ENCODE peak calls at places on chromosomes 4 and X, in seven cellular contexts. P, U, M, R, F, X and G are unnamed samples.

GRCh38 chrX:115547448-115547847 is 13.5 kb upstream of the PLS3 start:
- DNase-seq in P (no peak), U (no peak), M (no peak), R (no peak), F (no peak), X (no peak), G (no peak)

GRCh38 chr4:180828455-180829018 is 1414.7 kb upstream of the TENM3 start:
- DNase-seq in P (no peak), U (peak; percentile 78), M (no peak), R (peak; percentile 37), F (no peak), X (no peak), G (peak; percentile 18)

GRCh38 chrX:56313308-56313707 is 81.2 kb downstream of the KLF8 start:
- DNase-seq in P (no peak), U (no peak), M (no peak), R (no peak), F (no peak), X (no peak), G (no peak)

GRCh38 chr4:73021634-73022033 is 47.9 kb downstream of the COX18 start:
- DNase-seq in P (no peak), U (peak; percentile 68), M (no peak), R (no peak), F (no peak), X (no peak), G (peak; percentile 10)

GRCh38 chr4:40190880-40191815 is 5.7 kb upstream of the RHOH start:
- DNase-seq in P (no peak), U (no peak), M (no peak), R (no peak), F (no peak), X (no peak), G (no peak)

GRCh38 chr4:131347816-131348215 is 1801.3 kb upstream of the PCDH10 start:
- DNase-seq in P (no peak), U (no peak), M (no peak), R (no peak), F (no peak), X (no peak), G (no peak)

GRCh38 chr4:18981234-18981615 is 959.7 kb upstream of the LCORL start:
- DNase-seq in P (no peak), U (no peak), M (no peak), R (no peak), F (no peak), X (no peak), G (no peak)

GRCh38 chr4:71304289-71304850 is 34.5 kb upstream of the SLC4A4 start:
- DNase-seq in P (no peak), U (peak; percentile 50), M (no peak), R (no peak), F (no peak), X (no peak), G (no peak)

GRCh38 chr4:129355031-129355430 is 259.1 kb downstream of the C4orf33 start:
- DNase-seq in P (no peak), U (no peak), M (no peak), R (no peak), F (no peak), X (no peak), G (no peak)

GRCh38 chrX:77962068-77962902 is 7.2 kb downstream of the PGAM4 start:
- DNase-seq in P (no peak), U (no peak), M (no peak), R (no peak), F (peak; percentile 21), X (no peak), G (no peak)

GRCh38 chrX:131521824-131522223 is 22.1 kb upstream of the OR13H1 start:
- DNase-seq in P (no peak), U (no peak), M (no peak), R (no peak), F (no peak), X (no peak), G (no peak)
- H3K9me3 ChIP-seq in P (peaks cover 11% of the 10 kb centered on the region), U (no peaks in the 10 kb centered on the region), M (peaks cover 9% of the 10 kb centered on the region), R (no peaks in the 10 kb centered on the region), F (no peaks in the 10 kb centered on the region), X (no peaks in the 10 kb centered on the region), G (no peaks in the 10 kb centered on the region)

GRCh38 chr4:6806924-6807676 is 24.6 kb downstream of the KIAA0232 start:
- DNase-seq in P (no peak), U (peak; percentile 18), M (no peak), R (no peak), F (no peak), X (no peak), G (no peak)
- H3K4me3 ChIP-seq in P (peak overlapping the region; percentile 17), U (no peak overlapping the region), M (no peak overlapping the region), R (no peak overlapping the region), F (no peak overlapping the region), X (no peak overlapping the region), G (no peak overlapping the region)

DNA sequence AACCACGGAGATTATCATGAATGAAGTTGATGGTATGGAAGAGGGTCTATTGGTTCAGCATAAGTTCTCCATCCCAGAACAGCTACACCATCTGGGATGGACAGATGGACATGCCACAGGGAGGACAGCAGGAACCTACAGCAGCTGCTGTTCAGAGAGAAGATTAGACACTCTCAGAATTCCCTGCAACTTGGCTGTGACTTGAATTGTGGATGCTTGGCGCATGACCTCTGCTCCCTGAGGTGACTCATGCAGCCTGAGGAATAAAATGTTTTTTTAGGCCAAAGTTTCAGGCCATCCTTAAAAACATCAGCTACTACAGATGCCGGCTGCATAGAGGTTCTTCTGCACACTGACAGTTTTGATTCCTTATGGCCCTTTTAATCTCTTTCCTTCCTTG is 97.3 kb downstream of the RS1 start:
- DNase-seq in P (peak; percentile 25), U (peak; percentile 61), M (no peak), R (peak; percentile 74), F (no peak), X (no peak), G (no peak)
- H3K36me3 ChIP-seq in P (no peaks in the 10 kb centered on the region), U (no peaks in the 10 kb centered on the region), M (no peaks in the 10 kb centered on the region), R (peaks cover 68% of the 10 kb centered on the region), F (no peaks in the 10 kb centered on the region), X (no peaks in the 10 kb centered on the region), G (no peaks in the 10 kb centered on the region)

DNA sequence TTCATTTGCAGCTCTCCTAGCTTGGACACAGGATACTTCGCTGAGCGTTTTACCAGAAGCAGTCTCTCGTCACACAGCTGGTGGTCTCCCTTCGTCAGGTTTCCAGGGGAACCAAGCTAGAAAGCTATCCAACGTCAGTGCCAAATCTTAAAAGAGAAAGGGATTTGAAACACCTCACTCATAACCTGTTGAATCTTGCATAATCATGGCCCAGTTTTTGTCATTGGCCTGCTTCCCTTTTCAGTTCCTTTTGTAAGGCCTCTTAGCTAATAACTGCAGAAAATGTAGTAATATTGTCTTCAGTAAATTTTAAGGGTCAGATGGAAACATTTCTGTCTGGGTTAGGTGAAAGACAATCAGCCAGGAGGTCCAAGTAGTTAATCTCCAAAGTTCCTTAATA is 22.0 kb downstream of the RAB39B start:
- DNase-seq in P (no peak), U (no peak), M (no peak), R (no peak), F (no peak), X (no peak), G (no peak)
- H3K9me3 ChIP-seq in P (no peaks in the 10 kb centered on the region), U (no peaks in the 10 kb centered on the region), M (no peaks in the 10 kb centered on the region), R (no peaks in the 10 kb centered on the region), F (no peaks in the 10 kb centered on the region), X (no peaks in the 10 kb centered on the region), G (no peaks in the 10 kb centered on the region)

GRCh38 chr4:6750302-6751221 is 32.0 kb upstream of the KIAA0232 start:
- DNase-seq in P (no peak), U (no peak), M (no peak), R (no peak), F (no peak), X (no peak), G (peak; percentile 68)

GRCh38 chr4:6753891-6754290 is 28.6 kb upstream of the KIAA0232 start:
- DNase-seq in P (no peak), U (no peak), M (no peak), R (no peak), F (no peak), X (no peak), G (peak; percentile 25)

GRCh38 chr4:6752486-6752829 is 30.1 kb upstream of the KIAA0232 start:
- DNase-seq in P (no peak), U (no peak), M (no peak), R (no peak), F (no peak), X (no peak), G (no peak)

GRCh38 chr4:6753103-6753560 is 29.4 kb upstream of the KIAA0232 start:
- DNase-seq in P (peak; percentile 58), U (no peak), M (no peak), R (no peak), F (no peak), X (no peak), G (peak; percentile 83)

DNA sequence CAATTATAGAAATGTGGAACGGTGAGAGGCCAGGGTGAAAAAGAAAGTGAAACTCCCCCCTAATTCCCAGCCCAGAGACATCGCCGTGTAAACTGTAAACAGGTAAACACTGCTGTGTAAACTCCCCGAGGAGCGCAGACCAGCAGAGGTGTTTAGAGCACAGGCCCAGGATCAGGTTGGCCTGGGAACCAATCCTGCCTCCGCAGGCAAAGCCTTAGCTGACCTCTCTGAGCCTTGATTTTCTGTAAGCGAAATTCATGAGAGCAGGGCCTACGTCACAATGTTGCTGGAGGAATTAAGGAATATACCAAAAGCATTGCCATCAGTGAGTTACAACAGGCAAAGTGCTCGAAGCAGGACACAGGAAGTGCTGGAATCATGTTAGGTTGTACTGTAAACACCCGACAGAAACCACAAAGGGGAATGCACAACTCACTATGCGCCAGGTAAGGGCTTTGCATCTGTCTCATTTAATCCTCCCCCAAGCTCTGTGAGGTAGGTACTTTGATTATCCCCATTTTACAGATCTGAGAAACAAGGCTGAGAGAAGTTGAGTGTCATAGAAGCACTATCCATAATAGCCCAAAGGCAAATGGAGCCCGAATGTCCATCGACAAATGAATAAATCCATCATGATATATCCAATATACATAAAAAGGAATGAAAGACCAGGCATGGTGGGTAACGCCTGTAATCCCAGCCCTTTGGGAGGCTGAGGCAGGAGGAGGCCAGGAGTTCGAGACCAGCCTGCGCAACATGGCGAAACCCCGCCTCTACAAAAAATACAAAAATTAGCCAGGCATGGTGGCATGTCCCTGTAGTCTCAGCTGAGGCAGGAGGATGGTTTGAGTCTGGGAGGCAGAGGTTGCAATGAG is 30.7 kb upstream of the KIAA0232 start:
- DNase-seq in P (no peak), U (no peak), M (no peak), R (peak; percentile 44), F (no peak), X (no peak), G (no peak)
- H3K4me3 ChIP-seq in P (no peak overlapping the region), U (no peak overlapping the region), M (no peak overlapping the region), R (no peak overlapping the region), F (peak overlapping the region; percentile 39), X (no peak overlapping the region), G (no peak overlapping the region)

GRCh38 chr4:101218346-101218745 is 129.0 kb downstream of the PPP3CA start:
- DNase-seq in P (no peak), U (peak; percentile 50), M (no peak), R (no peak), F (no peak), X (no peak), G (no peak)
- H3K36me3 ChIP-seq in P (no peaks in the 10 kb centered on the region), U (no peaks in the 10 kb centered on the region), M (no peaks in the 10 kb centered on the region), R (no peaks in the 10 kb centered on the region), F (no peaks in the 10 kb centered on the region), X (no peaks in the 10 kb centered on the region), G (no peaks in the 10 kb centered on the region)

DNA sequence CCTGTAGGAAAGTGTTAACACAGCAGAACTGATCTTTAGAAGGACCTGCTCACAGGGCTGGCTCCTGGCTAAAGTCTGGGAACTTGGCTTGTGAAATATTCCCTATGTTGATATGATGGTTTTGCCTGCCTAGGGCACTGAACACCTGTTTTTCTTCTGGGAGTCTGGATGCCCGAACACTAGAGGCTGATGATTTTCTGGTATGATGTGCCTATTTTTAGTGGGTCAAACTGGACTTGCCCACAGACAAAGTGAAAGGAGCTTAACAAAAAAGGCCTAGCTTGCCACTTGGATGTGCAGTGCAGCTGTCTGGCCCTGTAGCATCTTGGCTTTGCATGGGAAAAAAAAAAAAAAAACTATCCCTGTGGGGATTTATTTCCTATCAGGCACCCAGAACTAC is 39.1 kb downstream of the ZNF674 start:
- DNase-seq in P (no peak), U (no peak), M (no peak), R (no peak), F (no peak), X (no peak), G (no peak)
- H3K9me3 ChIP-seq in P (peaks cover 16% of the 10 kb centered on the region), U (no peaks in the 10 kb centered on the region), M (peaks cover 25% of the 10 kb centered on the region), R (no peaks in the 10 kb centered on the region), F (no peaks in the 10 kb centered on the region), X (no peaks in the 10 kb centered on the region), G (peaks cover 14% of the 10 kb centered on the region)